ENCODE peak calls at places on chromosome 16, in five cellular contexts. O is CD8-positive, alpha-beta T cell; N is thoracic aorta; U is uterus; I is effector memory CD4-positive, alpha-beta T cell. K is an unnamed sample.

GRCh38 chr16:53498984-53499383 is 4.0 kb downstream of the AKTIP start:
- DNase-seq in U (no peak), O (no peak), N (no peak), I (no peak), K (no peak)

GRCh38 chr16:89265647-89266046 is 48.1 kb downstream of the ZNF778 start:
- DNase-seq in N (no peak), O (no peak), I (no peak), U (no peak), K (no peak)

GRCh38 chr16:88383401-88384221 is 852 bp downstream of the ZNF469 start:
- DNase-seq in I (no peak), N (no peak), O (no peak), U (peak; percentile 62), K (no peak)

GRCh38 chr16:85485379-85485778 is 127.7 kb upstream of the GSE1 start:
- DNase-seq in N (no peak), I (no peak), U (no peak), O (no peak), K (no peak)

GRCh38 chr16:46573008-46573833 is 48.0 kb downstream of the SHCBP1 start:
- DNase-seq in I (no peak), O (no peak), N (no peak), U (no peak), K (no peak)

GRCh38 chr16:73390936-73391335 is 343.0 kb upstream of the ZFHX3 start:
- DNase-seq in U (no peak), O (no peak), I (no peak), N (no peak), K (no peak)

GRCh38 chr16:82005491-82005830 is 5.8 kb downstream of the SDR42E1 start:
- DNase-seq in O (no peak), U (no peak), N (no peak), I (no peak), K (no peak)

GRCh38 chr16:48524348-48525200 is 85.4 kb downstream of the N4BP1 start:
- DNase-seq in O (no peak), U (no peak), I (no peak), N (no peak), K (no peak)

GRCh38 chr16:53429221-53429943 is 4.9 kb upstream of the RBL2 start:
- DNase-seq in I (no peak), O (no peak), U (no peak), N (no peak), K (no peak)

GRCh38 chr16:87661561-87661960 is 59.3 kb downstream of the JPH3 start:
- DNase-seq in I (no peak), N (no peak), U (no peak), O (peak; percentile 52), K (no peak)

GRCh38 chr16:82633964-82634600 is 7.3 kb downstream of the CDH13 start:
- DNase-seq in N (peak; percentile 31), U (no peak), O (no peak), I (no peak), K (no peak)

GRCh38 chr16:12002447-12003006 is 26.0 kb downstream of the SNX29 start:
- DNase-seq in U (no peak), I (no peak), O (no peak), N (no peak), K (no peak)

GRCh38 chr16:24717411-24717810 is 12.0 kb upstream of the TNRC6A start:
- DNase-seq in O (no peak), U (no peak), N (no peak), I (no peak), K (no peak)

GRCh38 chr16:15575293-15576049 is 67.5 kb downstream of the MARF1 start:
- DNase-seq in N (no peak), U (no peak), O (no peak), I (no peak), K (no peak)

DNA sequence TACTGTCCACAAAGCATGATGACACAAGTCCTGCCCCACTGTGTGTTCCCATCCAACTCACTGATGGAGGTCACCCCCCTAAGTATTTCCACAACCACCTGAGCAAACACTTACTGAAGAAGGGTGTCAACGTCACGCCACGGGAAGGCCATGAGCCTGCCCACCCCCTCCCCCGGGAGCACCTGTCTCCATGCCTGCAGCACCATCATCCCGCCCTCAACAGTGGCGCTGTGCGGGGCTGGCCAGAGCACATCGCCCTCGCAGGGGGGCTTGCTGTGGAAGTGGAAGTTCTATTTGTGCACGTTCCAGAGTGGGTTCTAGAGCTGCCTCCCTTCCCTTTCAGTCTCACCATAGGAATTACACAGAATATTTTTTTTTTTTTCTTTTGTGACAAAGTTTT is 4.3 kb upstream of the MBTPS1 start:
- DNase-seq in U (no peak), I (no peak), N (no peak), O (no peak), K (no peak)
- H3K9me3 ChIP-seq in U (no peaks in the 10 kb centered on the region), I (no peaks in the 10 kb centered on the region), N (no peaks in the 10 kb centered on the region), O (no peaks in the 10 kb centered on the region), K (no peaks in the 10 kb centered on the region)

GRCh38 chr16:35731341-35732040 is 2272.1 kb downstream of the TP53TG3F start:
- DNase-seq in O (no peak), N (no peak), U (no peak), I (no peak), K (no peak)
- H3K9me3 ChIP-seq in O (no peaks in the 10 kb centered on the region), N (no peaks in the 10 kb centered on the region), U (no peaks in the 10 kb centered on the region), I (peaks cover 27% of the 10 kb centered on the region), K (no peaks in the 10 kb centered on the region)

GRCh38 chr16:74867281-74867849 is 92.7 kb upstream of the FA2H start:
- DNase-seq in O (no peak), U (no peak), N (no peak), I (no peak), K (no peak)
- H3K9me3 ChIP-seq in O (no peaks in the 10 kb centered on the region), U (no peaks in the 10 kb centered on the region), N (no peaks in the 10 kb centered on the region), I (no peaks in the 10 kb centered on the region), K (no peaks in the 10 kb centered on the region)

DNA sequence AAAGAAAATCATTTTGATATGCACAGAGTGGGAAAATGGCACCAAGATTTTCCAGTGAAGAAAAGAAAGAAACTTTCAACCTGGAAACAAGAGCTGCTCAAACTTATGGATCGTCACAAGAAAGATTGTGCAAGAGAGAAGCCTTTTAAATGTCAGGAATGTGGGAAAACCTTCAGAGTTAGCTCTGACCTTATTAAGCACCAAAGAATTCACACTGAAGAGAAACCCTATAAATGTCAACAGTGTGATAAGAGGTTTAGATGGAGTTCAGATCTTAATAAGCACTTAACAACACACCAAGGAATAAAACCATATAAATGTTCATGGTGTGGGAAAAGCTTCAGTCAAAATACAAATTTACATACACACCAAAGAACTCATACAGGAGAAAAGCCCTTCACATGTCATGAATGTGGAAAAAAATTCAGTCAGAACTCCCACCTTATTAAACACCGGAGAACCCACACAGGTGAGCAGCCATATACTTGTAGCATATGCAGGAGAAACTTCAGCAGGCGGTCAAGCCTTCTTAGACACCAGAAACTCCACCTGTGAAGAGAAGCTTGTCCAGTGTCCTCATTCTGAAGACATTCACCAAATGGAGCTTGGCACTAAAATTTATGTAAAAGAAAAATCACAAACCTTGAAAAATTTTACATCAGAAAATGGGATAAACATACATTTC is 12.2 kb downstream of the ZNF75A start:
- DNase-seq in U (no peak), I (no peak), N (no peak), O (no peak), K (no peak)
- H3K9me3 ChIP-seq in U (no peaks in the 10 kb centered on the region), I (peaks cover 81% of the 10 kb centered on the region), N (peaks cover 99% of the 10 kb centered on the region), O (peaks cover 64% of the 10 kb centered on the region), K (peaks cover 54% of the 10 kb centered on the region)

DNA sequence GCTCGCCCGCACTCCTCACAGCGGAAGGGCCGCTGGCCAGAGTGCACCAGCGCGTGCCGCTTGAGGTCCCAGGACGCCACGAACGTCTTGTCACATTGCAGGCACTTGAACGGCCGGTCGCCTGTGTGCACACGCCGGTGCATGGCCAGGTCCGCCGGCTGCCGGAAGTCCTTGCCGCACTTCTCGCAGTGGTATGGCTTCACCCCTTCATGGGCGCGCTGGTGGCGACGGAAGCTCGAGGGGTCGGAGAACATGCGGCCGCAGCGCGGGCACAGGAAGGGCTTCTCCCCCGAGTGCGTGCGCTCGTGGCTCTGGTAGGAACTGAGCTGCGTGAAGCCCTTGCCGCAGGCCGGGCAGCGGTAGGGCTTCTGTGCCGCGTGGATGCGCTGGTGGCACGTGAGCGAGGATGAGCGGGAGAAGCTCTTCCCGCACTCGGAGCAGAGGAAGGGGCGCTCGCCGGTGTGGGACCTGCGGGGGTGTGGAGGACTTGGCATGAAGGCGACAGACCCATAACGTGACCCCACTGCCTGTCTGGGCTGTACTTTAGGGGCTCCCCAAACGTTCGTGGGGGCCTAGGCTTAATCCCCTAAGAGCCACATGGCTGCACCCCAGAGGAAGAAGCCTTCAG is 12.1 kb downstream of the ZNF668 start:
- DNase-seq in O (no peak), N (no peak), U (no peak), I (no peak), K (no peak)
- H3K9me3 ChIP-seq in O (no peaks in the 10 kb centered on the region), N (no peaks in the 10 kb centered on the region), U (no peaks in the 10 kb centered on the region), I (no peaks in the 10 kb centered on the region), K (no peaks in the 10 kb centered on the region)

GRCh38 chr16:68563631-68564366 is 24.7 kb downstream of the ZFP90 start:
- DNase-seq in N (no peak), U (no peak), I (no peak), O (no peak), K (no peak)

DNA sequence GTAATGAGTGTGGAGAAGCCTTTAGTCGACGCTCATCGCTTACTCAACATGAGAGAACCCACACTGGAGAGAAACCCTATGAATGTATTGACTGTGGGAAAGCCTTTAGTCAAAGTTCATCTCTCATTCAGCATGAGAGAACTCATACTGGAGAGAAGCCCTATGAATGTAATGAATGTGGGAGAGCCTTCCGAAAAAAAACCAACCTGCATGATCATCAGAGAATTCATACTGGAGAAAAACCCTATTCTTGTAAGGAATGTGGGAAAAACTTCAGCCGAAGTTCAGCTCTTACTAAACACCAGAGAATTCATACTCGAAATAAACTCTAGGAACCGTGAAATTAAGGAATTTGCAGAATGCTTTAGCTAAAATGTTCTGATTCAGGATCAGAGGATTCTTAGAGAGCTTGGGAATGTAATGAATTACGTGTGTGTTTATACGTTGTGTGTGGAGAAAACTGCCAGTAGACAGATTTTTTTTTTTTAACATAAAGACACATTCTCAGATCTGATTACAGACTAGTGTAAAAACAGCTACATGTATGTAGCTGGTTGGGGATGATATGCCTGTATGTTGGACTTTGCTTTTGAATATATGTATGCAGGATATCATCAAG is 25.4 kb downstream of the ZFP90 start:
- DNase-seq in N (no peak), O (no peak), U (no peak), I (no peak), K (no peak)
- H3K9me3 ChIP-seq in N (peaks cover 99% of the 10 kb centered on the region), O (peaks cover 64% of the 10 kb centered on the region), U (no peaks in the 10 kb centered on the region), I (peaks cover 68% of the 10 kb centered on the region), K (peaks cover 46% of the 10 kb centered on the region)

GRCh38 chr16:35909351-35909954 is 2450.0 kb downstream of the TP53TG3F start:
- DNase-seq in N (no peak), I (no peak), O (no peak), U (no peak), K (no peak)

GRCh38 chr16:35911899-35912298 is 2452.5 kb downstream of the TP53TG3F start:
- DNase-seq in O (no peak), U (no peak), I (no peak), N (no peak), K (no peak)

GRCh38 chr16:35908152-35908551 is 2448.7 kb downstream of the TP53TG3F start:
- DNase-seq in O (no peak), U (no peak), N (no peak), I (no peak), K (no peak)

GRCh38 chr16:35908942-35909341 is 2449.5 kb downstream of the TP53TG3F start:
- DNase-seq in N (no peak), O (no peak), I (no peak), U (no peak), K (no peak)

GRCh38 chr16:35910409-35910808 is 2451.0 kb downstream of the TP53TG3F start:
- DNase-seq in O (no peak), U (no peak), N (no peak), I (no peak), K (no peak)
- H3K9me3 ChIP-seq in O (no peaks in the 10 kb centered on the region), U (no peaks in the 10 kb centered on the region), N (no peaks in the 10 kb centered on the region), I (peaks cover 11% of the 10 kb centered on the region), K (no peaks in the 10 kb centered on the region)

K was measured in T-helper 17 cell.